ENCODE peak calls at places on chromosomes 13 and 19, in ten cellular contexts. J is lung; D is stimulated activated CD8-positive, alpha-beta memory T cell treated with anti-CD3 and anti-CD28 coated beads, Interleukin-4, amount 100 ng/mL, for 1 hour; H is activated naive CD4-positive, alpha-beta T cell treated with anti-CD3 and anti-CD28 coated beads, Interleukin-2, amount 50 U/mL, for 16 hours; S is H54; Z is kidney epithelial cell; O is glutamatergic neuron; T is AG09319; K is A172; F is stimulated activated CD4-positive, alpha-beta T cell treated with anti-CD3 and anti-CD28 coated beads, Interleukin-1b, Interleukin-23, amount 100 ng/mL, for 24 hours. Q is an unnamed sample.

GRCh38 chr19:2661615-2662014 is 40.9 kb downstream of the GNG7 start:
- DNase-seq in Z (no peak), J (no peak), D (no peak), H (no peak), T (no peak), S (peak), O (no peak), F (peak), K (peak), Q (no peak)

GRCh38 chr13:110116072-110116487 is 190.9 kb downstream of the COL4A1 start:
- DNase-seq in F (peak), J (peak), K (no peak), T (no peak), Z (no peak), O (peak), H (peak), D (no peak), S (peak), Q (peak)

GRCh38 chr19:2190848-2191455 is 27.2 kb downstream of the DOT1L start:
- DNase-seq in J (no peak), T (no peak), K (no peak), S (no peak), O (no peak), F (no peak), Z (no peak), D (no peak), H (no peak), Q (no peak)

GRCh38 chr13:28817204-28817603 is 2.9 kb upstream of the MTUS2 start:
- DNase-seq in F (no peak), J (no peak), D (no peak), K (no peak), O (no peak), T (no peak), Z (no peak), H (no peak), S (no peak), Q (no peak)

GRCh38 chr13:32645854-32646253 is 59.6 kb downstream of the PDS5B start:
- DNase-seq in D (no peak), F (peak), K (no peak), S (no peak), J (no peak), O (no peak), T (no peak), H (no peak), Z (no peak), Q (no peak)

GRCh38 chr13:113187905-113188595 is 20.4 kb downstream of the PCID2 start:
- DNase-seq in K (peak), J (no peak), T (no peak), S (no peak), H (no peak), F (no peak), O (no peak), D (no peak), Z (no peak), Q (no peak)

GRCh38 chr13:113845055-113845454 is 18.8 kb downstream of the GAS6 start:
- DNase-seq in O (no peak), K (no peak), J (no peak), H (peak), F (no peak), S (no peak), T (no peak), D (no peak), Z (no peak), Q (no peak)

GRCh38 chr13:45773236-45773635 is 71.1 kb downstream of the CBY2 start:
- DNase-seq in T (no peak), K (no peak), F (no peak), S (no peak), O (no peak), Z (no peak), J (no peak), D (no peak), H (no peak), Q (no peak)